ENCODE peak calls at places on chromosomes 11 and 22, in four cellular contexts. H is A549, Y is MM.1S, V is SK-N-SH. U is an unnamed sample.
A peak's percentile ranks its signal among the peaks of the same experiment; 100 is the strongest.

GRCh38 chr22:38317237-38317994 is at the start of gene CSNK1E:
- DNase-seq in V (peak; percentile 89), Y (peak; percentile 78), H (peak; percentile 51), U (peak; percentile 94)

GRCh38 chr22:37742374-37743092 is 45.7 kb downstream of the TRIOBP start:
- DNase-seq in Y (no peak), H (no peak), V (no peak), U (peak; percentile 64)

GRCh38 chr11:18056561-18057181 is 10.6 kb upstream of the TPH1 start:
- DNase-seq in Y (no peak), H (no peak), V (no peak), U (no peak)

GRCh38 chr11:116357769-116358544 is 414.8 kb downstream of the BUD13 start:
- DNase-seq in V (no peak), H (no peak), Y (no peak), U (peak; percentile 72)

GRCh38 chr22:49966716-49967332 is 6.3 kb downstream of the PIM3 start:
- DNase-seq in H (no peak), Y (no peak), V (peak; percentile 51), U (peak; percentile 81)

GRCh38 chr11:120116966-120117365 is 20.9 kb downstream of the TRIM29 start:
- DNase-seq in Y (no peak), H (no peak), V (no peak), U (no peak)

GRCh38 chr11:279966-280761 is 2.0 kb downstream of the NLRP6 start:
- DNase-seq in H (no peak), V (peak; percentile 48), Y (no peak), U (no peak)

GRCh38 chr11:70623906-70624597 is 225.7 kb downstream of the CTTN start:
- DNase-seq in V (no peak), H (no peak), Y (no peak), U (no peak)

GRCh38 chr11:61571337-61571736 is 9.5 kb downstream of the SYT7 start:
- DNase-seq in V (no peak), H (no peak), Y (no peak), U (no peak)

GRCh38 chr11:128624269-128625170 is 37.2 kb upstream of the ETS1 start:
- DNase-seq in V (no peak), Y (peak; percentile 71), H (no peak), U (no peak)

GRCh38 chr11:71530602-71531001 is 3.5 kb downstream of the KRTAP5-7 start:
- DNase-seq in V (no peak), H (no peak), Y (no peak), U (no peak)

GRCh38 chr11:129458756-129459535 is 83.3 kb downstream of the BARX2 start:
- DNase-seq in Y (no peak), V (no peak), H (no peak), U (peak; percentile 54)

GRCh38 chr22:40002935-40003715 is 8.4 kb downstream of the FAM83F start:
- DNase-seq in Y (no peak), H (no peak), V (no peak), U (no peak)

GRCh38 chr11:86988351-86988881 is 33.2 kb upstream of the FZD4 start:
- DNase-seq in H (no peak), Y (no peak), V (no peak), U (no peak)

GRCh38 chr22:30206964-30207363 is 39.6 kb downstream of the LIF start:
- DNase-seq in H (peak; percentile 80), V (peak; percentile 38), Y (no peak), U (peak; percentile 87)

GRCh38 chr11:113014731-113015455 is 53.7 kb downstream of the NCAM1 start:
- DNase-seq in V (peak; percentile 49), H (no peak), Y (no peak), U (peak; percentile 46)
- TF ChIP-seq CTCF in V (no peak), H (no peak), Y (no peak), U (no peak)

GRCh38 chr22:45859231-45860161 is 117.5 kb downstream of the WNT7B start:
- DNase-seq in V (no peak), Y (no peak), H (peak; percentile 77), U (peak; percentile 40)

GRCh38 chr22:45860201-45860600 is 116.8 kb downstream of the WNT7B start:
- DNase-seq in Y (no peak), H (no peak), V (no peak), U (no peak)

GRCh38 chr22:45857519-45857918 is 119.4 kb downstream of the WNT7B start:
- DNase-seq in Y (no peak), H (no peak), V (no peak), U (no peak)

GRCh38 chr22:45852826-45853225 is 124.1 kb downstream of the WNT7B start:
- DNase-seq in H (no peak), Y (no peak), V (no peak), U (no peak)

DNA sequence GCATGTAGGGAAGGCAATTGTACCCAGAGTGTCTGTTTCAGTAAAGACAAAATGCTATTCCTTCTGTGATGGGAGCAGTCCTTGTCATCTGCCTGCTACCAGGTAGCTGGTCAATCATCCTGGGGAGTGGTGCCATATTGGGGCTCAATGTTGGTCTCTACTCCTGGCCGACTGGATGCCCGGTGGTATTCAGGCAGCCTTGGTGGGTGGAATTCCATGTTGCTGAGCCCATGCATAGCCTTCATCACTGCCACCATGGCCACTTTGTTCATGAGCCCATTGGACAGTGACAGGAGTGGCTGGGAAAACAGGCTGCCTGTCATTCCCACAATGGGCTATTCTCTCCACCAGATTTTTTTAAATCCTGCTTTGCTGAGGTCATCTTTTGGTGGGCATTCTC is 121.0 kb downstream of the WNT7B start:
- DNase-seq in Y (no peak), V (no peak), H (no peak), U (no peak)
- H3K4me2 ChIP-seq in Y (no peak overlapping the region), V (no peak overlapping the region), H (no peak overlapping the region), U (no peak overlapping the region)

GRCh38 chr11:60125962-60126585 is 37.6 kb downstream of the MS4A2 start:
- DNase-seq in H (no peak), Y (no peak), V (no peak), U (no peak)
- H3K4me1 ChIP-seq in H (no peaks in the 10 kb centered on the region), Y (no peaks in the 10 kb centered on the region), V (no peaks in the 10 kb centered on the region), U (no peaks in the 10 kb centered on the region)

GRCh38 chr22:41256254-41256897 is 15.6 kb upstream of the CHADL start:
- DNase-seq in Y (no peak), H (peak; percentile 59), V (no peak), U (no peak)
- TF ChIP-seq CTCF in Y (no peak), H (no peak), V (no peak), U (no peak)

DNA sequence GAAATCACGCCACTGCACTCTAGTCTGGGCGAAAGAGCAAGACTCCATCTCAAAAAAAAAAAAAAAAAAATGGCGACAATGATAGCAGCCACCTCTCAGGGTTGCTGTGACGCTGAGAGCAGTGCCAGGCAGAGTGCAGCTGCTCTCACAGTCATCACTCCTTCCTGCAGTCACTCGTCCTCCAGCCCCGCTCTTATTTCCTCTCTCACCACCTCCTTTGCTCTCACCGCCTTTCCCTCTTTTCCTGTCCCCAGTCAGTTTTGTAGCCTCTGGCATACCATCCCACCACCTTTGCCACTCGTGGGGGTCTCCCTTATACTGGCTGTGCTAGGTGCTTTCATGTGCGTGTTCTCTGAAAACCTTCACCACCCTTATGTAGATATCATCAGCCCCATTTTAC is 19.4 kb upstream of the ST3GAL4 start:
- DNase-seq in H (no peak), V (no peak), Y (no peak), U (no peak)
- H3K4me2 ChIP-seq in H (no peak overlapping the region), V (no peak overlapping the region), Y (no peak overlapping the region), U (no peak overlapping the region)

DNA sequence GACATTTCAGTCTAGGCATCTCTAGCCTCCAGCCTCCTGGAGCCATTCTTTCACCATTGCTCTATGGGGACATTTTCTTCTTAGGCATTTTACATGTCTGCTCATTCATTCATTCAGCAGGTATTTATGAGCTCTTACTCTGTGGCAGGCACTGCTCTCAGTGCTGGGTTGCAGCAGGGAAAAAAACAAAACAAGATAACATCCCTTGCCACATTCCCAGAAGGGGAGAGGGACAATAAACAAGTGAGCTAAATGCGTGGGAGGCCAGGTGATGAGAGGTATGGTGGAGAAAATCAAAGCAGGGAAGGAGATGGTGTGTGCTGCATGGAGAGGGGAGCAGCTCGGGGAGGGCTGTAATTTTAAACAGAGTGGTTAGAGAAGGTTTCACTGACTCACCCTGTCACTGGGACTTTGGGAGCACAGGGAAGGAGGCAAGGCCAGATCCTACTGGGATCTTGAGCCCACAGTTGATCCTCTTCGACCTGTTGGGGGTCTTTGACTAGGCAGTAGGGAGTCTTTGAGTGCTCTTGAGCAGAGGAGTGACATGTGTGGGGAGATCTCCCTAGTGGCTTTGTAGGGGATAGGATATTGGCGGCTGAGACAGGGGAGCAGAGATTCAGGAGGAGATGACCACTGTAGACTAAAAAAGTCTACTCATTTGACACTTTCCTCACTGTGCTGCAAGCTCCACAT is 17.0 kb downstream of the MICAL2 start:
- DNase-seq in Y (no peak), V (no peak), H (no peak), U (no peak)
- H3K4me1 ChIP-seq in Y (peaks cover 3% of the 10 kb centered on the region), V (no peaks in the 10 kb centered on the region), H (peaks cover 55% of the 10 kb centered on the region), U (peaks cover 18% of the 10 kb centered on the region)

GRCh38 chr11:123429851-123430735 is at the start of gene GRAMD1B:
- DNase-seq in V (peak; percentile 87), Y (peak; percentile 73), H (peak; percentile 68), U (peak; percentile 77)
- TF ChIP-seq CTCF in V (peak; percentile 33), Y (no peak), H (peak; percentile 0), U (peak; percentile 15)